ENCODE peak calls at places on chromosomes 11 and 22, in eight cellular contexts. One of them, this sample, is unnamed. For H3K36me3, the result is how much of the 10 kb centered on the place peaks cover.

GRCh38 chr11:134617360-134617759 is 205.3 kb upstream of the B3GAT1 start:
- DNase-seq in endodermal cell: no peak
- DNase-seq in fibroblast of lung: no peak
- DNase-seq in IMR-90: no peak
- DNase-seq in uterus: no peak
- DNase-seq in body of pancreas: no peak
- DNase-seq in HCT116: no peak
- DNase-seq in BJ: no peak
- DNase-seq in this sample: no peak

GRCh38 chr11:56885182-56885581 is 103.5 kb upstream of the OR5AK2 start:
- DNase-seq in BJ: no peak
- DNase-seq in IMR-90: no peak
- DNase-seq in uterus: no peak
- DNase-seq in fibroblast of lung: no peak
- DNase-seq in endodermal cell: peak
- DNase-seq in body of pancreas: peak
- DNase-seq in HCT116: no peak
- DNase-seq in this sample: no peak

GRCh38 chr11:72330131-72330727 is 86.3 kb upstream of the PHOX2A start:
- DNase-seq in endodermal cell: no peak
- DNase-seq in body of pancreas: no peak
- DNase-seq in BJ: no peak
- DNase-seq in IMR-90: no peak
- DNase-seq in uterus: no peak
- DNase-seq in fibroblast of lung: no peak
- DNase-seq in HCT116: no peak
- DNase-seq in this sample: no peak

GRCh38 chr11:72641900-72642814 is 32.1 kb downstream of the PDE2A start:
- DNase-seq in IMR-90: no peak
- DNase-seq in body of pancreas: peak
- DNase-seq in fibroblast of lung: peak
- DNase-seq in uterus: peak
- DNase-seq in endodermal cell: peak
- DNase-seq in BJ: no peak
- DNase-seq in HCT116: no peak
- DNase-seq in this sample: no peak

GRCh38 chr11:88327462-88328143 is 9.9 kb downstream of the CTSC start:
- DNase-seq in BJ: no peak
- DNase-seq in IMR-90: no peak
- DNase-seq in fibroblast of lung: no peak
- DNase-seq in uterus: no peak
- DNase-seq in body of pancreas: no peak
- DNase-seq in HCT116: no peak
- DNase-seq in endodermal cell: no peak
- DNase-seq in this sample: peak

GRCh38 chr22:27004434-27004833 is 347.0 kb downstream of the MIAT start:
- DNase-seq in HCT116: no peak
- DNase-seq in body of pancreas: no peak
- DNase-seq in IMR-90: no peak
- DNase-seq in uterus: no peak
- DNase-seq in endodermal cell: no peak
- DNase-seq in BJ: no peak
- DNase-seq in fibroblast of lung: no peak
- DNase-seq in this sample: no peak

GRCh38 chr11:28966951-28967350 is 858.8 kb downstream of the METTL15 start:
- DNase-seq in fibroblast of lung: peak
- DNase-seq in HCT116: no peak
- DNase-seq in uterus: no peak
- DNase-seq in BJ: no peak
- DNase-seq in body of pancreas: no peak
- DNase-seq in IMR-90: peak
- DNase-seq in endodermal cell: no peak
- DNase-seq in this sample: no peak

GRCh38 chr11:28566643-28567042 is 458.5 kb downstream of the METTL15 start:
- DNase-seq in IMR-90: peak
- DNase-seq in body of pancreas: peak
- DNase-seq in endodermal cell: peak
- DNase-seq in BJ: peak
- DNase-seq in fibroblast of lung: peak
- DNase-seq in uterus: peak
- DNase-seq in HCT116: peak
- DNase-seq in this sample: no peak

GRCh38 chr11:74697722-74698121 is 33.5 kb downstream of the CHRDL2 start:
- DNase-seq in BJ: no peak
- DNase-seq in body of pancreas: no peak
- DNase-seq in fibroblast of lung: no peak
- DNase-seq in uterus: no peak
- DNase-seq in IMR-90: no peak
- DNase-seq in HCT116: no peak
- DNase-seq in endodermal cell: no peak
- DNase-seq in this sample: no peak

GRCh38 chr11:123483058-123483457 is 53.0 kb downstream of the GRAMD1B start:
- DNase-seq in HCT116: peak
- DNase-seq in BJ: no peak
- DNase-seq in fibroblast of lung: peak
- DNase-seq in uterus: no peak
- DNase-seq in endodermal cell: no peak
- DNase-seq in body of pancreas: no peak
- DNase-seq in IMR-90: peak
- DNase-seq in this sample: no peak

GRCh38 chr22:27876684-27877083 is 42.4 kb downstream of the PITPNB start:
- DNase-seq in BJ: no peak
- DNase-seq in HCT116: no peak
- DNase-seq in IMR-90: peak
- DNase-seq in body of pancreas: no peak
- DNase-seq in fibroblast of lung: peak
- DNase-seq in endodermal cell: no peak
- DNase-seq in uterus: no peak
- DNase-seq in this sample: no peak

GRCh38 chr11:130315354-130315970 is 745 bp upstream of the ZBTB44 start:
- DNase-seq in body of pancreas: peak
- DNase-seq in IMR-90: no peak
- DNase-seq in HCT116: no peak
- DNase-seq in fibroblast of lung: no peak
- DNase-seq in uterus: peak
- DNase-seq in BJ: no peak
- DNase-seq in endodermal cell: peak
- DNase-seq in this sample: peak

GRCh38 chr11:22082788-22083187 is 110.1 kb upstream of the ANO5 start:
- DNase-seq in uterus: no peak
- DNase-seq in fibroblast of lung: no peak
- DNase-seq in endodermal cell: no peak
- DNase-seq in BJ: no peak
- DNase-seq in body of pancreas: no peak
- DNase-seq in HCT116: no peak
- DNase-seq in IMR-90: no peak
- DNase-seq in this sample: no peak

GRCh38 chr22:36144886-36145541 is 15.5 kb downstream of the APOL3 start:
- DNase-seq in uterus: peak
- DNase-seq in endodermal cell: peak
- DNase-seq in BJ: no peak
- DNase-seq in HCT116: peak
- DNase-seq in body of pancreas: peak
- DNase-seq in fibroblast of lung: peak
- DNase-seq in IMR-90: peak
- DNase-seq in this sample: no peak

GRCh38 chr11:124174001-124174400 is 9.1 kb upstream of the OR10D3 start:
- DNase-seq in uterus: no peak
- DNase-seq in HCT116: peak
- DNase-seq in body of pancreas: no peak
- DNase-seq in endodermal cell: peak
- DNase-seq in fibroblast of lung: peak
- DNase-seq in IMR-90: peak
- DNase-seq in BJ: no peak
- DNase-seq in this sample: no peak

GRCh38 chr22:46813816-46814597 is 51.6 kb downstream of the TBC1D22A start:
- DNase-seq in uterus: no peak
- DNase-seq in HCT116: no peak
- DNase-seq in IMR-90: peak
- DNase-seq in BJ: no peak
- DNase-seq in endodermal cell: no peak
- DNase-seq in fibroblast of lung: peak
- DNase-seq in body of pancreas: no peak
- DNase-seq in this sample: no peak

DNA sequence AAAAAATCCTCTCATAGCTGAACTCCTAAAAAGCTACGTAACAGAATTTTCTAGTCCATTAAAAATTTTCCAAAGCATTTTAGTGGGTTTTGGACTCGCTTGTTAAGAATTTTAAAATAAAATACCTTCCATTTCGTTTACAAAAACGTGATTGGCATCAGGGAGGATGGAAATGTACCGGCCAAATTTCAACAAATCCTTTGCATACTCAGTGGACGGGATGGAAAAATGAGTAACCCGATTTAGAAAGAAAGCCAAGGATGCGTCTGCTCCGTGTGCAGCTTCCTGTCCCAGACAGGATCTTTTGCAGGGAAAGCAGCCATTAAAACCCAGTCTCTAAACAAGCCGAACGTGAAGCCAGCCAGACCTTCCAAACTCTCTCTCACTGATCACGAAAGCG is 15.6 kb downstream of the TMEM184B start:
- DNase-seq in IMR-90: peak
- DNase-seq in HCT116: no peak
- DNase-seq in BJ: peak
- DNase-seq in uterus: peak
- DNase-seq in fibroblast of lung: peak
- DNase-seq in endodermal cell: no peak
- DNase-seq in body of pancreas: no peak
- DNase-seq in this sample: no peak
- H3K4me3 ChIP-seq in IMR-90: peak
- H3K4me3 ChIP-seq in HCT116: no peak
- H3K4me3 ChIP-seq in BJ: peak
- H3K4me3 ChIP-seq in uterus: peak
- H3K4me3 ChIP-seq in fibroblast of lung: peak
- H3K4me3 ChIP-seq in endodermal cell: no peak
- H3K4me3 ChIP-seq in body of pancreas: no peak
- H3K4me3 ChIP-seq in this sample: no peak

DNA sequence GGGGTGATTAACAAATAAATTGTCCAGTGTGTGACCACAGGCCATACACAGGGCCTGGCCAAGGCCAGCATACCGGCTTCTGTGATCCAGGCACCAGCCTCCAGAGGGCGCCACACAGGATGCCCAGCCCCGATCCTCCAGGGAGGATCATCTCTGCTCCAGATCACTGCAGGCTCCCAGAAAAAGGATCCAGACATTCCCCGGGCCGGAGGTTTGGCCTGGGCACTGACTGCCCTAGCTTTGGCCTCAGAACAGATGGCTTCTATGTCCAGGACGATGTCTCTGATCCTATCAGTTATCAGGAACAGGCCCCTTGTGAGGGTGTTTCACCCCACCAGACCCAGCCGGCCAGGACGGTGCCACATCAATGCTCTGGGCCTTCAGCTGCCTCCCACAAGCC is 74.5 kb upstream of the LMO1 start:
- DNase-seq in endodermal cell: peak
- DNase-seq in IMR-90: peak
- DNase-seq in uterus: no peak
- DNase-seq in BJ: no peak
- DNase-seq in HCT116: peak
- DNase-seq in fibroblast of lung: no peak
- DNase-seq in body of pancreas: peak
- DNase-seq in this sample: no peak
- TF ChIP-seq CTCF in endodermal cell: peak
- TF ChIP-seq CTCF in IMR-90: peak
- TF ChIP-seq CTCF in uterus: peak
- TF ChIP-seq CTCF in BJ: peak
- TF ChIP-seq CTCF in HCT116: peak
- TF ChIP-seq CTCF in fibroblast of lung: peak
- TF ChIP-seq CTCF in body of pancreas: peak
- TF ChIP-seq CTCF in this sample: peak

GRCh38 chr11:46778416-46778815 is 59.4 kb downstream of the F2 start:
- DNase-seq in endodermal cell: no peak
- DNase-seq in uterus: no peak
- DNase-seq in body of pancreas: no peak
- DNase-seq in HCT116: no peak
- DNase-seq in BJ: no peak
- DNase-seq in IMR-90: no peak
- DNase-seq in fibroblast of lung: no peak
- DNase-seq in this sample: no peak
- H3K36me3 ChIP-seq in endodermal cell: half or more
- H3K36me3 ChIP-seq in uterus: under half
- H3K36me3 ChIP-seq in body of pancreas: under half
- H3K36me3 ChIP-seq in HCT116: under half
- H3K36me3 ChIP-seq in BJ: under half
- H3K36me3 ChIP-seq in IMR-90: under half
- H3K36me3 ChIP-seq in fibroblast of lung: under half
- H3K36me3 ChIP-seq in this sample: under half

GRCh38 chr22:23910496-23911190 is 16.5 kb downstream of the MIF start:
- DNase-seq in fibroblast of lung: no peak
- DNase-seq in body of pancreas: peak
- DNase-seq in endodermal cell: peak
- DNase-seq in uterus: no peak
- DNase-seq in BJ: no peak
- DNase-seq in HCT116: no peak
- DNase-seq in IMR-90: no peak
- DNase-seq in this sample: no peak

GRCh38 chr22:23906641-23907040 is 12.5 kb downstream of the MIF start:
- DNase-seq in body of pancreas: no peak
- DNase-seq in fibroblast of lung: no peak
- DNase-seq in endodermal cell: no peak
- DNase-seq in uterus: no peak
- DNase-seq in IMR-90: no peak
- DNase-seq in HCT116: no peak
- DNase-seq in BJ: no peak
- DNase-seq in this sample: no peak

GRCh38 chr22:23911318-23911980 is 17.3 kb downstream of the MIF start:
- DNase-seq in uterus: no peak
- DNase-seq in body of pancreas: no peak
- DNase-seq in IMR-90: no peak
- DNase-seq in endodermal cell: peak
- DNase-seq in BJ: no peak
- DNase-seq in fibroblast of lung: no peak
- DNase-seq in HCT116: no peak
- DNase-seq in this sample: no peak

GRCh38 chr22:23909258-23909898 is 15.2 kb downstream of the MIF start:
- DNase-seq in fibroblast of lung: no peak
- DNase-seq in HCT116: no peak
- DNase-seq in body of pancreas: no peak
- DNase-seq in BJ: no peak
- DNase-seq in IMR-90: peak
- DNase-seq in uterus: peak
- DNase-seq in endodermal cell: peak
- DNase-seq in this sample: no peak

DNA sequence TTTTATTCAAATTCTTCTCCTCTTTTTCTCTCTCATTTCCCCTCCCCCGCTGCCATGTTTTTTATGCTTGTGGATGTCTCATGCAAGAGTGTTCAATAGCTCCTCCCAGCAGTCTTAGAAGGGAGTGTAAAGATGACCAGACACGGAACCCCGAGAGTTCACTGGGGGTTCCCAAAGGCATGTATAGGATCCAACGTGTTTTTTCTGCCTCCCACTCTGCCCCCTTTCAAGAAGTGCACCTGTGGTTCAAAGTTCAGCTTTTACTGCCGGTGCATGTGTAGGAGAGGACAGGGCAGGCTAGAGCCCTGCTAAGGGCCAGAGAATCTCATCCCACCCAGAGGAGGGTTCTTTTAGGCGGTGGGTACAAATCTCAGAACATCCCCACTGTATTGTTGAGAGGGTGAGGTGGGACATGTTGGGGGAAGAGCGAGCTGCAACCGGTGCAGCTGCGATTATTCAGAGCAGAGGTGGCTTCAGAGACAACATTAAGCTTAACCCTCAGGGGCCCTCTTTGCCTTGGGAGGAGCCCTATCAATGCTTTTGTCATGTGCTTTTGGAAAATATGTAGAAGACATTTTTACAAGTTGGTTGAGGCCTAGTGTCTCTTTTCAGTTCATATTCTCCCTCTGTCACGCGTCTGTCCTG is 14.5 kb downstream of the MIF start:
- DNase-seq in endodermal cell: no peak
- DNase-seq in body of pancreas: no peak
- DNase-seq in uterus: no peak
- DNase-seq in HCT116: no peak
- DNase-seq in fibroblast of lung: no peak
- DNase-seq in IMR-90: no peak
- DNase-seq in BJ: no peak
- DNase-seq in this sample: no peak
- H3K4me3 ChIP-seq in endodermal cell: no peak
- H3K4me3 ChIP-seq in body of pancreas: no peak
- H3K4me3 ChIP-seq in uterus: no peak
- H3K4me3 ChIP-seq in HCT116: no peak
- H3K4me3 ChIP-seq in fibroblast of lung: no peak
- H3K4me3 ChIP-seq in IMR-90: no peak
- H3K4me3 ChIP-seq in BJ: no peak
- H3K4me3 ChIP-seq in this sample: no peak